ENCODE peak calls at places on chromosome 9, in eight cellular contexts. One of them, this sample, is unnamed.

GRCh38 chr9:107049046-107049824 is 186.3 kb downstream of the ZNF462 start:
- DNase-seq in transverse colon: no peak
- DNase-seq in K562: no peak
- DNase-seq in tibial artery: no peak
- DNase-seq in stomach: no peak
- DNase-seq in IMR-90: no peak
- DNase-seq in upper lobe of right lung: no peak
- DNase-seq in H9: peak; percentile 36
- DNase-seq in this sample: no peak

GRCh38 chr9:71767421-71768321 is 642 bp downstream of the CEMIP2 start:
- DNase-seq in transverse colon: peak; percentile 47
- DNase-seq in K562: peak; percentile 16
- DNase-seq in tibial artery: no peak
- DNase-seq in stomach: peak; percentile 34
- DNase-seq in IMR-90: peak; percentile 26
- DNase-seq in upper lobe of right lung: peak; percentile 66
- DNase-seq in H9: no peak
- DNase-seq in this sample: no peak

GRCh38 chr9:89247431-89248370 is 63.3 kb upstream of the CKS2 start:
- DNase-seq in transverse colon: no peak
- DNase-seq in K562: no peak
- DNase-seq in tibial artery: no peak
- DNase-seq in stomach: no peak
- DNase-seq in IMR-90: peak; percentile 15
- DNase-seq in upper lobe of right lung: no peak
- DNase-seq in H9: peak; percentile 57
- DNase-seq in this sample: peak; percentile 74

GRCh38 chr9:35618854-35619799 is 914 bp upstream of the CD72 start:
- DNase-seq in transverse colon: peak; percentile 68
- DNase-seq in K562: no peak
- DNase-seq in tibial artery: no peak
- DNase-seq in stomach: peak; percentile 40
- DNase-seq in IMR-90: peak; percentile 21
- DNase-seq in upper lobe of right lung: no peak
- DNase-seq in H9: no peak
- DNase-seq in this sample: no peak

GRCh38 chr9:23781111-23781510 is 44.9 kb downstream of the ELAVL2 start:
- DNase-seq in transverse colon: no peak
- DNase-seq in K562: no peak
- DNase-seq in tibial artery: no peak
- DNase-seq in stomach: no peak
- DNase-seq in IMR-90: no peak
- DNase-seq in upper lobe of right lung: no peak
- DNase-seq in H9: no peak
- DNase-seq in this sample: no peak

GRCh38 chr9:129291041-129291501 is 113.0 kb upstream of the IER5L start:
- DNase-seq in transverse colon: no peak
- DNase-seq in K562: no peak
- DNase-seq in tibial artery: peak; percentile 15
- DNase-seq in stomach: no peak
- DNase-seq in IMR-90: no peak
- DNase-seq in upper lobe of right lung: no peak
- DNase-seq in H9: no peak
- DNase-seq in this sample: no peak

GRCh38 chr9:26437056-26437711 is 455.4 kb downstream of the CAAP1 start:
- DNase-seq in transverse colon: no peak
- DNase-seq in K562: no peak
- DNase-seq in tibial artery: no peak
- DNase-seq in stomach: no peak
- DNase-seq in IMR-90: no peak
- DNase-seq in upper lobe of right lung: no peak
- DNase-seq in H9: peak; percentile 33
- DNase-seq in this sample: no peak

GRCh38 chr9:21871256-21871975 is 69.0 kb downstream of the MTAP start:
- DNase-seq in transverse colon: no peak
- DNase-seq in K562: no peak
- DNase-seq in tibial artery: no peak
- DNase-seq in stomach: no peak
- DNase-seq in IMR-90: no peak
- DNase-seq in upper lobe of right lung: no peak
- DNase-seq in H9: no peak
- DNase-seq in this sample: peak; percentile 18

GRCh38 chr9:127154003-127154389 is 31.6 kb upstream of the ANGPTL2 start:
- DNase-seq in transverse colon: no peak
- DNase-seq in K562: no peak
- DNase-seq in tibial artery: no peak
- DNase-seq in stomach: peak; percentile 20
- DNase-seq in IMR-90: no peak
- DNase-seq in upper lobe of right lung: peak; percentile 51
- DNase-seq in H9: peak; percentile 26
- DNase-seq in this sample: no peak

GRCh38 chr9:17225407-17225806 is 90.6 kb downstream of the CNTLN start:
- DNase-seq in transverse colon: no peak
- DNase-seq in K562: no peak
- DNase-seq in tibial artery: no peak
- DNase-seq in stomach: no peak
- DNase-seq in IMR-90: no peak
- DNase-seq in upper lobe of right lung: no peak
- DNase-seq in H9: no peak
- DNase-seq in this sample: no peak
- H3K4me1 ChIP-seq in transverse colon: no peaks in the 10 kb centered on the region
- H3K4me1 ChIP-seq in K562: no peaks in the 10 kb centered on the region
- H3K4me1 ChIP-seq in tibial artery: no peaks in the 10 kb centered on the region
- H3K4me1 ChIP-seq in stomach: no peaks in the 10 kb centered on the region
- H3K4me1 ChIP-seq in IMR-90: no peaks in the 10 kb centered on the region
- H3K4me1 ChIP-seq in upper lobe of right lung: no peaks in the 10 kb centered on the region
- H3K4me1 ChIP-seq in H9: no peaks in the 10 kb centered on the region
- H3K4me1 ChIP-seq in this sample: no peaks in the 10 kb centered on the region

GRCh38 chr9:90729351-90729750 is 72.3 kb upstream of the SYK start:
- DNase-seq in transverse colon: no peak
- DNase-seq in K562: no peak
- DNase-seq in tibial artery: no peak
- DNase-seq in stomach: no peak
- DNase-seq in IMR-90: no peak
- DNase-seq in upper lobe of right lung: no peak
- DNase-seq in H9: no peak
- DNase-seq in this sample: no peak

GRCh38 chr9:90734631-90735030 is 67.0 kb upstream of the SYK start:
- DNase-seq in transverse colon: no peak
- DNase-seq in K562: no peak
- DNase-seq in tibial artery: no peak
- DNase-seq in stomach: no peak
- DNase-seq in IMR-90: no peak
- DNase-seq in upper lobe of right lung: no peak
- DNase-seq in H9: no peak
- DNase-seq in this sample: no peak
- H3K27ac ChIP-seq in transverse colon: no peak overlapping the region
- H3K27ac ChIP-seq in K562: no peak overlapping the region
- H3K27ac ChIP-seq in tibial artery: no peak overlapping the region
- H3K27ac ChIP-seq in stomach: no peak overlapping the region
- H3K27ac ChIP-seq in IMR-90: no peak overlapping the region
- H3K27ac ChIP-seq in upper lobe of right lung: no peak overlapping the region
- H3K27ac ChIP-seq in H9: no peak overlapping the region
- H3K27ac ChIP-seq in this sample: no peak overlapping the region

GRCh38 chr9:93996367-93996766 is 41.2 kb upstream of the BARX1 start:
- DNase-seq in transverse colon: no peak
- DNase-seq in K562: no peak
- DNase-seq in tibial artery: no peak
- DNase-seq in stomach: no peak
- DNase-seq in IMR-90: no peak
- DNase-seq in upper lobe of right lung: no peak
- DNase-seq in H9: no peak
- DNase-seq in this sample: no peak

GRCh38 chr9:93996863-93997262 is 41.7 kb upstream of the BARX1 start:
- DNase-seq in transverse colon: no peak
- DNase-seq in K562: no peak
- DNase-seq in tibial artery: no peak
- DNase-seq in stomach: no peak
- DNase-seq in IMR-90: no peak
- DNase-seq in upper lobe of right lung: no peak
- DNase-seq in H9: no peak
- DNase-seq in this sample: no peak

GRCh38 chr9:93990448-93990847 is 35.3 kb upstream of the BARX1 start:
- DNase-seq in transverse colon: no peak
- DNase-seq in K562: no peak
- DNase-seq in tibial artery: no peak
- DNase-seq in stomach: no peak
- DNase-seq in IMR-90: no peak
- DNase-seq in upper lobe of right lung: no peak
- DNase-seq in H9: no peak
- DNase-seq in this sample: no peak

GRCh38 chr9:93992830-93993229 is 37.7 kb upstream of the BARX1 start:
- DNase-seq in transverse colon: no peak
- DNase-seq in K562: no peak
- DNase-seq in tibial artery: no peak
- DNase-seq in stomach: no peak
- DNase-seq in IMR-90: no peak
- DNase-seq in upper lobe of right lung: no peak
- DNase-seq in H9: no peak
- DNase-seq in this sample: no peak

DNA sequence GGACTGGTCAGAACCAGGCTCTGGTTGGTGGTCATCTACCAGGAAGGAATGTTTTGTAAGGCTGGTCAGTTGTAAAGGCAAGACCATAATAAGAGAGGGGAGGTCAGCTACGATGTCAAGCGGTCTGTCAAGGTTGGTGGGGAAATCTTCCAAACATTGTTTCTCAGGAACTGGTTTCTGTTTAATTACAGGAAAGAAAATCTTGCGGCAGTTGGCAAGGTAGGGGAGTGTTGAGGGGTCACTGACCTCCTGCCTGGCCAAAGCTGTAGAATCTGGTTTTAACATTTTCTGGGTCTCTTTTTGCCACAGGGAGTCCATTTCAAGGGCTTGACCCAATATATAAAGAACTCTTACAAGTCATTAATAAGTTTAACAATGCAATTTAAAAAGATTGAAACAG is 39.0 kb upstream of the BARX1 start:
- DNase-seq in transverse colon: no peak
- DNase-seq in K562: no peak
- DNase-seq in tibial artery: no peak
- DNase-seq in stomach: no peak
- DNase-seq in IMR-90: no peak
- DNase-seq in upper lobe of right lung: no peak
- DNase-seq in H9: no peak
- DNase-seq in this sample: no peak
- H3K27me3 ChIP-seq in transverse colon: peaks cover 4% of the 10 kb centered on the region
- H3K27me3 ChIP-seq in K562: no peaks in the 10 kb centered on the region
- H3K27me3 ChIP-seq in tibial artery: no peaks in the 10 kb centered on the region
- H3K27me3 ChIP-seq in stomach: no peaks in the 10 kb centered on the region
- H3K27me3 ChIP-seq in IMR-90: no peaks in the 10 kb centered on the region
- H3K27me3 ChIP-seq in upper lobe of right lung: no peaks in the 10 kb centered on the region
- H3K27me3 ChIP-seq in H9: no peaks in the 10 kb centered on the region
- H3K27me3 ChIP-seq in this sample: peaks cover 45% of the 10 kb centered on the region

DNA sequence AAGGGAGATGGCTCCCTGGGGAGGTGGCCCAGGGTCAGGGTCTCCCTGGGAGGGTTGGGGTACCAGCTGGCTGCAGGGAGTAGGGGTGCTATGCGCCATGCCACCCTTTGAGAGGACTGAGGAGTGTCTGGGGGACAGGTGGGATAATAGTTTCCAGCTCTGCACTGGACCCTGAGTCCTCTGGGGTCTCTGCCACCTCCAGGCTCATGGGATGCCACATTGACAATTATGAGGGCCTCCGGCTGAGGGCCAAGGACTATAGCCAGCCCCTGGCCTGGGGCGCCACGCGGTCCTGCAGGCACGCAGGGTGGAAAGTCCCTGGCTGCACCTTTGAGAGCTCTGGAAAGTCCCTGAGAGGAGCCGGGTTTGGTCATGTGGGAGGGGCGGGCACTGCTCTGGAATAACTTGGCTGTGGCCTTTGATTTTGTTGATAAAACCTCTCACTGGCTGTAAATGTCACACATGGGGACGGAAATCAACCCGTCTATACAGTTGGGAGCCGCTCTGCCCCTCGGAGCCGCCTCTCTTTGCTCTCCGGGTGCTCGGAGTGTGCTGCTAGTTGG is 16.0 kb downstream of the TRAF2 start:
- DNase-seq in transverse colon: peak; percentile 89
- DNase-seq in K562: no peak
- DNase-seq in tibial artery: peak; percentile 68
- DNase-seq in stomach: peak; percentile 89
- DNase-seq in IMR-90: peak; percentile 86
- DNase-seq in upper lobe of right lung: peak; percentile 86
- DNase-seq in H9: peak; percentile 18
- DNase-seq in this sample: peak; percentile 74
- H3K4me1 ChIP-seq in transverse colon: peaks cover 32% of the 10 kb centered on the region
- H3K4me1 ChIP-seq in K562: peaks cover 13% of the 10 kb centered on the region
- H3K4me1 ChIP-seq in tibial artery: peaks cover 36% of the 10 kb centered on the region
- H3K4me1 ChIP-seq in stomach: peaks cover 36% of the 10 kb centered on the region
- H3K4me1 ChIP-seq in IMR-90: peaks cover 15% of the 10 kb centered on the region
- H3K4me1 ChIP-seq in upper lobe of right lung: peaks cover 31% of the 10 kb centered on the region
- H3K4me1 ChIP-seq in H9: no peaks in the 10 kb centered on the region
- H3K4me1 ChIP-seq in this sample: peaks cover 18% of the 10 kb centered on the region

GRCh38 chr9:108443741-108444140 is 412.0 kb downstream of the ACTL7B start:
- DNase-seq in transverse colon: no peak
- DNase-seq in K562: no peak
- DNase-seq in tibial artery: no peak
- DNase-seq in stomach: no peak
- DNase-seq in IMR-90: peak; percentile 71
- DNase-seq in upper lobe of right lung: no peak
- DNase-seq in H9: no peak
- DNase-seq in this sample: peak; percentile 66
- H3K27ac ChIP-seq in transverse colon: peak overlapping the region; percentile 34
- H3K27ac ChIP-seq in K562: no peak overlapping the region
- H3K27ac ChIP-seq in tibial artery: peak overlapping the region; percentile 62
- H3K27ac ChIP-seq in stomach: no peak overlapping the region
- H3K27ac ChIP-seq in IMR-90: peak overlapping the region; percentile 96
- H3K27ac ChIP-seq in upper lobe of right lung: no peak overlapping the region
- H3K27ac ChIP-seq in H9: no peak overlapping the region
- H3K27ac ChIP-seq in this sample: peak overlapping the region; percentile 46